ENCODE peak calls at places on chromosomes 6 and 20, in six cellular contexts. One of them, this sample, is unnamed.

GRCh38 chr6:1832844-1833787 is 223.4 kb downstream of the FOXC1 start:
- DNase-seq in K562: no peak
- DNase-seq in HCT116: no peak
- DNase-seq in SK-N-SH: peak; percentile 61
- DNase-seq in GM12878: no peak
- DNase-seq in HepG2: peak; percentile 52
- DNase-seq in this sample: no peak

GRCh38 chr20:5630071-5630470 is 120.1 kb upstream of the SHLD1 start:
- DNase-seq in GM12878: no peak
- DNase-seq in HCT116: no peak
- DNase-seq in SK-N-SH: no peak
- DNase-seq in K562: no peak
- DNase-seq in HepG2: no peak
- DNase-seq in this sample: no peak

GRCh38 chr20:43102394-43102793 is 87.3 kb downstream of the PTPRT start:
- DNase-seq in HepG2: no peak
- DNase-seq in K562: peak; percentile 54
- DNase-seq in GM12878: no peak
- DNase-seq in HCT116: no peak
- DNase-seq in SK-N-SH: peak; percentile 32
- DNase-seq in this sample: no peak

GRCh38 chr6:41682497-41682961 is 44.3 kb downstream of the MDFI start:
- DNase-seq in HCT116: no peak
- DNase-seq in K562: no peak
- DNase-seq in GM12878: no peak
- DNase-seq in HepG2: no peak
- DNase-seq in SK-N-SH: no peak
- DNase-seq in this sample: no peak

GRCh38 chr6:114055758-114056157 is 84.8 kb upstream of the HDAC2 start:
- DNase-seq in K562: no peak
- DNase-seq in HepG2: no peak
- DNase-seq in SK-N-SH: no peak
- DNase-seq in GM12878: no peak
- DNase-seq in HCT116: no peak
- DNase-seq in this sample: no peak

GRCh38 chr6:105184921-105185320 is 5.1 kb upstream of the POPDC3 start:
- DNase-seq in HCT116: no peak
- DNase-seq in GM12878: no peak
- DNase-seq in HepG2: no peak
- DNase-seq in K562: no peak
- DNase-seq in SK-N-SH: no peak
- DNase-seq in this sample: no peak

GRCh38 chr6:50653253-50653652 is 60.1 kb upstream of the TFAP2D start:
- DNase-seq in GM12878: no peak
- DNase-seq in SK-N-SH: no peak
- DNase-seq in HCT116: no peak
- DNase-seq in K562: no peak
- DNase-seq in HepG2: no peak
- DNase-seq in this sample: no peak

GRCh38 chr20:64223526-64224067 is 32.0 kb upstream of the PCMTD2 start:
- DNase-seq in GM12878: no peak
- DNase-seq in HepG2: peak; percentile 67
- DNase-seq in K562: peak; percentile 82
- DNase-seq in SK-N-SH: no peak
- DNase-seq in HCT116: no peak
- DNase-seq in this sample: no peak

GRCh38 chr6:108796875-108797274 is 51.3 kb upstream of the ARMC2 start:
- DNase-seq in HCT116: no peak
- DNase-seq in GM12878: no peak
- DNase-seq in K562: no peak
- DNase-seq in HepG2: no peak
- DNase-seq in SK-N-SH: no peak
- DNase-seq in this sample: no peak

GRCh38 chr6:163828038-163828790 is 413.7 kb downstream of the QKI start:
- DNase-seq in HCT116: no peak
- DNase-seq in K562: no peak
- DNase-seq in SK-N-SH: no peak
- DNase-seq in GM12878: no peak
- DNase-seq in HepG2: no peak
- DNase-seq in this sample: no peak

GRCh38 chr6:143061597-143062385 is 1.1 kb downstream of the AIG1 start:
- DNase-seq in HCT116: no peak
- DNase-seq in GM12878: no peak
- DNase-seq in K562: no peak
- DNase-seq in SK-N-SH: no peak
- DNase-seq in HepG2: peak; percentile 86
- DNase-seq in this sample: no peak

GRCh38 chr6:31659649-31660223 is 842 bp downstream of the C6orf47 start:
- DNase-seq in HepG2: no peak
- DNase-seq in SK-N-SH: no peak
- DNase-seq in K562: no peak
- DNase-seq in HCT116: no peak
- DNase-seq in GM12878: no peak
- DNase-seq in this sample: no peak

GRCh38 chr6:90537027-90537426 is 49.8 kb downstream of the MAP3K7 start:
- DNase-seq in GM12878: no peak
- DNase-seq in K562: no peak
- DNase-seq in HepG2: no peak
- DNase-seq in HCT116: no peak
- DNase-seq in SK-N-SH: no peak
- DNase-seq in this sample: no peak

GRCh38 chr6:157302761-157303160 is 20.6 kb downstream of the TMEM242 start:
- DNase-seq in HepG2: no peak
- DNase-seq in HCT116: no peak
- DNase-seq in SK-N-SH: no peak
- DNase-seq in K562: no peak
- DNase-seq in GM12878: no peak
- DNase-seq in this sample: no peak

GRCh38 chr6:40520683-40521082 is 66.5 kb downstream of the LRFN2 start:
- DNase-seq in HCT116: no peak
- DNase-seq in HepG2: no peak
- DNase-seq in K562: no peak
- DNase-seq in GM12878: no peak
- DNase-seq in SK-N-SH: peak; percentile 33
- DNase-seq in this sample: no peak

GRCh38 chr6:92369309-92369708 is 1050.0 kb downstream of the EPHA7 start:
- DNase-seq in K562: no peak
- DNase-seq in HepG2: no peak
- DNase-seq in SK-N-SH: no peak
- DNase-seq in HCT116: no peak
- DNase-seq in GM12878: no peak
- DNase-seq in this sample: no peak

GRCh38 chr6:78192057-78192456 is 539.2 kb downstream of the MEI4 start:
- DNase-seq in SK-N-SH: no peak
- DNase-seq in HepG2: no peak
- DNase-seq in HCT116: no peak
- DNase-seq in K562: no peak
- DNase-seq in GM12878: no peak
- DNase-seq in this sample: no peak

GRCh38 chr6:31881136-31881859 is 2.5 kb upstream of the SLC44A4 start:
- DNase-seq in K562: no peak
- DNase-seq in SK-N-SH: no peak
- DNase-seq in HepG2: no peak
- DNase-seq in GM12878: no peak
- DNase-seq in HCT116: no peak
- DNase-seq in this sample: no peak

GRCh38 chr6:54847799-54848597 is 1.4 kb downstream of the FAM83B start:
- DNase-seq in K562: no peak
- DNase-seq in GM12878: no peak
- DNase-seq in HCT116: peak; percentile 32
- DNase-seq in HepG2: no peak
- DNase-seq in SK-N-SH: no peak
- DNase-seq in this sample: peak; percentile 28

GRCh38 chr6:151690768-151691562 is 116.5 kb upstream of the ESR1 start:
- DNase-seq in K562: no peak
- DNase-seq in GM12878: peak; percentile 83
- DNase-seq in HepG2: no peak
- DNase-seq in SK-N-SH: no peak
- DNase-seq in HCT116: no peak
- DNase-seq in this sample: no peak

GRCh38 chr20:44716309-44717106 is 1.3 kb downstream of the CCN5 start:
- DNase-seq in K562: no peak
- DNase-seq in HepG2: no peak
- DNase-seq in GM12878: no peak
- DNase-seq in HCT116: no peak
- DNase-seq in SK-N-SH: no peak
- DNase-seq in this sample: no peak

GRCh38 chr20:49886571-49887203 is 28.6 kb downstream of the SPATA2 start:
- DNase-seq in GM12878: no peak
- DNase-seq in SK-N-SH: no peak
- DNase-seq in K562: no peak
- DNase-seq in HepG2: no peak
- DNase-seq in HCT116: no peak
- DNase-seq in this sample: no peak

GRCh38 chr6:159988983-159989454 is 20.1 kb downstream of the IGF2R start:
- DNase-seq in GM12878: no peak
- DNase-seq in K562: peak; percentile 77
- DNase-seq in HepG2: no peak
- DNase-seq in SK-N-SH: no peak
- DNase-seq in HCT116: no peak
- DNase-seq in this sample: no peak

GRCh38 chr6:106309766-106310373 is 15.7 kb downstream of the ATG5 start:
- DNase-seq in K562: no peak
- DNase-seq in HepG2: peak; percentile 9
- DNase-seq in GM12878: no peak
- DNase-seq in HCT116: peak; percentile 23
- DNase-seq in SK-N-SH: no peak
- DNase-seq in this sample: peak; percentile 50

GRCh38 chr6:19210849-19211590 is 626.1 kb upstream of the ID4 start:
- DNase-seq in SK-N-SH: peak; percentile 56
- DNase-seq in HCT116: no peak
- DNase-seq in K562: peak; percentile 35
- DNase-seq in GM12878: no peak
- DNase-seq in HepG2: peak; percentile 20
- DNase-seq in this sample: no peak

GRCh38 chr6:109038837-109039398 is 55.7 kb downstream of the SESN1 start:
- DNase-seq in K562: no peak
- DNase-seq in GM12878: no peak
- DNase-seq in HepG2: no peak
- DNase-seq in HCT116: no peak
- DNase-seq in SK-N-SH: no peak
- DNase-seq in this sample: no peak

GRCh38 chr6:53484409-53485280 is 60.3 kb downstream of the GCLC start:
- DNase-seq in K562: peak; percentile 53
- DNase-seq in SK-N-SH: peak; percentile 27
- DNase-seq in HepG2: peak; percentile 67
- DNase-seq in GM12878: no peak
- DNase-seq in HCT116: peak; percentile 55
- DNase-seq in this sample: peak; percentile 54

GRCh38 chr20:31440012-31440659 is at the start of gene DEFB123:
- DNase-seq in SK-N-SH: no peak
- DNase-seq in GM12878: no peak
- DNase-seq in HCT116: no peak
- DNase-seq in HepG2: no peak
- DNase-seq in K562: peak; percentile 24
- DNase-seq in this sample: no peak

GRCh38 chr6:22222469-22222868 is 74.4 kb downstream of the PRL start:
- DNase-seq in HCT116: no peak
- DNase-seq in GM12878: no peak
- DNase-seq in K562: no peak
- DNase-seq in HepG2: no peak
- DNase-seq in SK-N-SH: no peak
- DNase-seq in this sample: no peak

GRCh38 chr6:16162003-16162402 is 33.1 kb downstream of the MYLIP start:
- DNase-seq in HCT116: no peak
- DNase-seq in SK-N-SH: no peak
- DNase-seq in K562: no peak
- DNase-seq in GM12878: peak; percentile 26
- DNase-seq in HepG2: no peak
- DNase-seq in this sample: no peak
- TF ChIP-seq REST in HCT116: no peak
- TF ChIP-seq REST in SK-N-SH: no peak
- TF ChIP-seq REST in K562: no peak
- TF ChIP-seq REST in GM12878: no peak
- TF ChIP-seq REST in HepG2: no peak
- TF ChIP-seq REST in this sample: no peak

DNA sequence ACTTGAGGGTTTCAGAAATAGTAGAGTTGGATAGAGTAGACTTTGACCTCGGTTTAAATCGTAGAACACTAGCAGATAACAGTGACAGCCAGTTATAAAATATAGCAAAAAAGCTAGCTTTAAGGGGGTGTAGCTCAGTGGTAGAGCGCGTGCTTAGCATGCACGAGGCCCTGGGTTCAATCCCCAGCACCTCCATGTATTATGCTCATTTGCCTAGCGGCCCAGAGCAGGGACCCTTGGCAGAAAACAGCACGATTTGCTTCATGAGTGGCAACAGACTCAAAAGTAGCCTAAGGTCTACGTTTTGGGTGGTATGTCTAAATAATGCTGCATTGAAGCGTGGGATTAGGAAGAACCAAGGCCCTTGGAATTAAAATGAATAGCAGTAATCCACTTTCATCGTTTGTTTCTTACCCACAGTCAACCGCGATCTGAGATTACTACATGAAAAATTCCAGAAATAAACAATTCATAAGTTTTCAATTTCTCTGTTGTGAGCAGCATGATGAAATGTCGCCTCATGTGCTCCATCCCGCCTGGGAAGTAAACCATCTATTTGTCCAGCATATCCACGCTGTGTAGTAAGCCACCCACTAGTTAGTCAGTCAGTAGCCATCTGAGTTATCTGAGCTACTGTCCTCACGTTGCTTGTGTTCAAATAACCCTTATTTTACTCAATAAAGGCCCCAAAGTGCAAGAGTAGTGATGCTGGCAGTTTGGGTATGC is 184.9 kb downstream of the GPX5 start:
- DNase-seq in K562: peak; percentile 56
- DNase-seq in HCT116: no peak
- DNase-seq in GM12878: no peak
- DNase-seq in SK-N-SH: no peak
- DNase-seq in HepG2: peak; percentile 59
- DNase-seq in this sample: peak; percentile 91
- TF ChIP-seq SIN3A in K562: peak; percentile 75
- TF ChIP-seq SIN3A in HCT116: no peak
- TF ChIP-seq SIN3A in GM12878: no peak
- TF ChIP-seq SIN3A in SK-N-SH: no peak
- TF ChIP-seq SIN3A in HepG2: no peak
- TF ChIP-seq SIN3A in this sample: no peak

DNA sequence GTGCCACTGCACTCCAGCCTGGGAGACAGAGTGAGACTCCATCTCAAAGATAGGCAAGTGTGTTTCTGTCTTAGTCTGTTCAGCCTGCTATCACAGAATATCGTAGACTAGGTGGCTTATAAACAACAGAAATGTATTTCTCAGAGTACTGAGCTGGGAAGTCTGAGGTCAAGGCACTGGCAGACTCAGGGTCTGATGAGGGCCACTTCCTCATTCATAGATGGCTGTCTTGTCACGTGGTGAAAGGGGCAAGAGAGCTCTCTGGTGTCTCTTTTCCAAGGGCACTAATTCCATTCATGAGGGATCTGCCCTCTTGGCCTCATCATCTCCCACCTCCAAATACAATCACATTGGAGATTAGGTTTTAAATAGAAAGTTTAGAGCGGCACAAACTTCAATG is 95.6 kb upstream of the PHACTR3 start:
- DNase-seq in HCT116: no peak
- DNase-seq in GM12878: no peak
- DNase-seq in K562: no peak
- DNase-seq in HepG2: no peak
- DNase-seq in SK-N-SH: no peak
- DNase-seq in this sample: no peak
- H3K27me3 ChIP-seq in HCT116: peaks cover 14% of the 10 kb centered on the region
- H3K27me3 ChIP-seq in GM12878: no peaks in the 10 kb centered on the region
- H3K27me3 ChIP-seq in K562: no peaks in the 10 kb centered on the region
- H3K27me3 ChIP-seq in HepG2: no peaks in the 10 kb centered on the region
- H3K27me3 ChIP-seq in SK-N-SH: no peaks in the 10 kb centered on the region
- H3K27me3 ChIP-seq in this sample: peaks cover 15% of the 10 kb centered on the region

GRCh38 chr20:36101201-36101600 is 53.3 kb upstream of the EPB41L1 start:
- DNase-seq in SK-N-SH: no peak
- DNase-seq in HCT116: no peak
- DNase-seq in K562: no peak
- DNase-seq in HepG2: no peak
- DNase-seq in GM12878: no peak
- DNase-seq in this sample: no peak
- TF ChIP-seq REST in SK-N-SH: no peak
- TF ChIP-seq REST in HCT116: no peak
- TF ChIP-seq REST in K562: no peak
- TF ChIP-seq REST in HepG2: no peak
- TF ChIP-seq REST in GM12878: no peak
- TF ChIP-seq REST in this sample: no peak

This sample was measured in Panc1.